ENCODE peak calls at places on chromosomes 16 and 17, in five cellular contexts. S, L, E, W and O are unnamed samples.

GRCh38 chr17:73311428-73311780 is 397 bp downstream of the CDC42EP4 start:
- DNase-seq in S (no peak), L (no peak), E (no peak), W (peak), O (no peak)

GRCh38 chr17:80466188-80466705 is 10.2 kb downstream of the NPTX1 start:
- DNase-seq in S (no peak), L (no peak), E (no peak), W (no peak), O (no peak)

GRCh38 chr16:58332997-58333700 is 38.3 kb upstream of the PRSS54 start:
- DNase-seq in S (no peak), L (no peak), E (no peak), W (no peak), O (no peak)

GRCh38 chr16:78227855-78228254 is 128.4 kb downstream of the WWOX start:
- DNase-seq in S (no peak), L (no peak), E (peak), W (no peak), O (no peak)

GRCh38 chr17:7173687-7174602 is 5.2 kb downstream of the ASGR1 start:
- DNase-seq in S (no peak), L (peak), E (no peak), W (peak), O (no peak)

GRCh38 chr16:83520596-83520995 is 287.2 kb upstream of the HSBP1 start:
- DNase-seq in S (no peak), L (no peak), E (no peak), W (no peak), O (no peak)

GRCh38 chr16:20614201-20615141 is 38.3 kb upstream of the ACSM2B start:
- DNase-seq in S (no peak), L (no peak), E (no peak), W (no peak), O (no peak)

GRCh38 chr16:83300326-83300725 is 507.5 kb upstream of the HSBP1 start:
- DNase-seq in S (no peak), L (no peak), E (no peak), W (no peak), O (no peak)

GRCh38 chr16:72902276-72902675 is 145.7 kb downstream of the ZFHX3 start:
- DNase-seq in S (no peak), L (no peak), E (no peak), W (no peak), O (no peak)

GRCh38 chr17:72984145-72984924 is 108.2 kb downstream of the SLC39A11 start:
- DNase-seq in S (no peak), L (no peak), E (no peak), W (no peak), O (peak)

GRCh38 chr17:61410555-61411089 is 11.0 kb downstream of the TBX2 start:
- DNase-seq in S (peak), L (peak), E (no peak), W (peak), O (peak)

GRCh38 chr16:23354246-23354645 is 52.1 kb downstream of the SCNN1B start:
- DNase-seq in S (no peak), L (no peak), E (no peak), W (no peak), O (no peak)
- H3K4me3 ChIP-seq in S (no peak), L (no peak), E (no peak), W (no peak), O (no peak)

DNA sequence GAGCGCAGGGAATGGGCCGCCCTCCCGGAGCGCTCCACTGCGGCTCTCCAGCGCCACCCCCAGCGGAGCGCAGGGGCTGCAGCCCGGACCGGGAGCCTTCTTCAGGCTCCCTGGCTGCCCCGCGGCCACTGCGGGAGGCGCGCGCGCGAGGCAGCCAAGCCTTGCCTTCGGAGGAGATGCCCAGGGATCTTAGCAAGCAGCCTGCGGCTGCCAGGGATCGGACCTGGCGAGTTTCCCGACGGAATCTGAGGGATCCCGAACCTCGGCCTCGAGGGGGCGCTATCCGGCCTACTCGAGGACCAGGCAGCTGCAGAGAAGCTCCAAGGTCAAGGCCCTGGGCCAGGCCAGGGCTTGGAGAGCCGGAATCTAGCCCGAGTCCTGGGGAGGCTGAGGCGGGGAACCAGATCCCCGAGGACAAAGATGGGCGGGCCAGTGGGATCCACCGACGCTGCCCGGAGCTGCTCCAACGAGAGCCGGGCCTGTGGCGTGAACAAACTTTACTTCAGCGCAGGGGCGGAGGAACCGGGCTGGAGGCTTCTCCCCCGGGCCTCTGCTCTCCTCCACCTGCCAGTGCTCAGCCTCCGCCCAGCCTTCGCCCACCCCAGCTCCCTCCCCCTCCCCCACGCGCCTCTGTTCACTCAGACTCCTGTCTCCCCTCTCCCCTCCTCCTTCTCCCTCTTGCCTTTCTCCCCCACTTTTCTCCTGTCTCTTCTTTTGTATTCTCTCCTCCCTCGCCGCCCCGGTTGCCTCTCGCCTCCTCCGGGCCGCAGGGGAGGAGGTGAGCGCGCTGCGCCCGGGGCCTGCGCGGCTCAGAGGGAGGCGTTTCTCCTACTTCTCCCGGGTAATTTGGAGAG is at the start of gene IRX6:
- DNase-seq in S (no peak), L (no peak), E (no peak), W (peak), O (no peak)
- TF ChIP-seq CTCF in S (peak), L (no peak), E (peak), W (peak), O (no peak)

DNA sequence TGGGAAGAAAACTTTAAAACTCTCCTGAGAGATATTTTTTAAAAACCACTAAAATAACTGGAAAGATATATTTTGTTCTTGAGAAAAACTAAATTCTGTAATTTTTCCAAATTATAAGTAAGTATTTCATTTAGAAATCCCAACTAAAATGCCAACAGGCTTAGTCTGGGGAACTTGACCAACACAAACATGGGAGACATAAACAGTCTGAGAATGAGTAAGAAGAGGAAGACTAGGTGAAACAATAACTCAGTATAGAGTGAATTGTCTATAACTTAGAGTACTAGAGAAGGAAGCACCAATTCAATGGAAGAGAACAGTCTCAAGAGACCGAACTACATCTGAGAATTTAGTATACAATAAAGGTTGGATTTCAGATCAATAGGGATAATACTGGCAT is 2.9 kb downstream of the CMTM1 start:
- DNase-seq in S (no peak), L (no peak), E (no peak), W (no peak), O (peak)
- H3K4me3 ChIP-seq in S (no peak), L (no peak), E (no peak), W (no peak), O (no peak)

GRCh38 chr17:76397184-76397583 is 12.8 kb downstream of the SPHK1 start:
- DNase-seq in S (no peak), L (no peak), E (no peak), W (no peak), O (no peak)
- TF ChIP-seq CTCF in S (no peak), L (no peak), E (no peak), W (no peak), O (no peak)

GRCh38 chr16:84663433-84664101 is 15.3 kb downstream of the KLHL36 start:
- DNase-seq in S (peak), L (no peak), E (no peak), W (no peak), O (no peak)

GRCh38 chr16:84662471-84662870 is 14.2 kb downstream of the KLHL36 start:
- DNase-seq in S (no peak), L (no peak), E (no peak), W (no peak), O (no peak)

GRCh38 chr16:84659656-84660300 is 11.5 kb downstream of the KLHL36 start:
- DNase-seq in S (no peak), L (no peak), E (no peak), W (no peak), O (no peak)

GRCh38 chr16:84660973-84661372 is 12.7 kb downstream of the KLHL36 start:
- DNase-seq in S (no peak), L (no peak), E (no peak), W (no peak), O (peak)

DNA sequence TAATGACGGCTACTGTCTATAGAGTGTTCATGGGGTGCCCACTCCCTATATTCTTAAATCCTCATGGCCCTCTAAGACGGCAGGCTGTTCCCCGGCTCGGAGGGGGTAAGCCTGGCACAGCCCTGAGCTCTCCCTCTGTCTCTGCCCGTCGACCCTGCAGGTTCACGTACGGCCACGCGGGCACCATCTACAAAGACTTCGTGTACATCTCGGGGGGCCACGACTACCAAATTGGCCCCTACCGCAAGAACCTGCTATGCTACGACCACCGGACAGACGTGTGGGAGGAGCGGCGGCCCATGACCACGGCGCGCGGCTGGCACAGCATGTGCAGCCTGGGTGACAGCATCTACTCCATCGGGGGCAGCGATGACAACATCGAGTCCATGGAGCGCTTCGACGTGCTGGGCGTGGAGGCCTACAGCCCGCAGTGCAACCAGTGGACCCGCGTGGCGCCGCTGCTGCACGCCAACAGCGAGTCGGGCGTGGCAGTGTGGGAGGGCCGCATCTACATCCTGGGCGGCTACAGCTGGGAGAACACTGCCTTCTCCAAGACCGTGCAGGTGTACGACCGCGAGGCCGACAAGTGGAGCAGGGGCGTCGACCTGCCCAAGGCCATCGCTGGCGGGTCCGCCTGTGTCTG is 13.2 kb downstream of the KLHL36 start:
- DNase-seq in S (no peak), L (no peak), E (no peak), W (no peak), O (no peak)
- H3K4me3 ChIP-seq in S (no peak), L (no peak), E (no peak), W (no peak), O (no peak)

DNA sequence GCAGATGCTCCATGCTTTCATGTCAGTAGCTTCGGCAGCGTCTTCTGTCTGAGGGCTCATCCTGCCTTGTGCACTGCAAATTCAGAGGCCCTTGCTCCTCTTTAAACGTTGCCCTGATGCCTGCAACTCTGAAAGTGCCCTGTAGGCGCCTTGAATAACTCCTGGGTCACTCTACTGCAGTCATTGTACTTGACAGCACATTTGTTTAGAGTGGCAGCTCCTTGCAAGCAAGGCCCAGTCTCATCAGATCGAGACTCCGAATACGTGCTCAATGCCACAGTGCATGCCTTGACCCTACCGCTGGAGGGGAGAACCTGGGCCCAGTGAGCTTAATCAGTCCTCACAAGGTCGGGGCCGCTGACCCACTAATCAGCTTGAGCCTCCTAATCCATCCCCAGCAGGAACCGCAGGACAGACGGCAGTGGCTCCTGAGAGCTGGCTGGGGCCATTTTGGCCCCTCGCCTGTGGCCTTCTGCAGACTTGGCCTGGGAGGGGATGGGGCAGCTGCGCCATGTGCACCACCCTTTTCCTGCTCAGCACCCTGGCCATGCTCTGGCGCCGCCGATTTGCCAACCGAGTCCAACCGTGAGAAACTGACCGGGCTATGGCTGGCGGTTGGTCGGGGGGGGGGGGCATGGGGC is at the start of gene PRCD:
- DNase-seq in S (no peak), L (no peak), E (no peak), W (peak), O (no peak)
- TF ChIP-seq CTCF in S (peak), L (no peak), E (no peak), W (no peak), O (no peak)

DNA sequence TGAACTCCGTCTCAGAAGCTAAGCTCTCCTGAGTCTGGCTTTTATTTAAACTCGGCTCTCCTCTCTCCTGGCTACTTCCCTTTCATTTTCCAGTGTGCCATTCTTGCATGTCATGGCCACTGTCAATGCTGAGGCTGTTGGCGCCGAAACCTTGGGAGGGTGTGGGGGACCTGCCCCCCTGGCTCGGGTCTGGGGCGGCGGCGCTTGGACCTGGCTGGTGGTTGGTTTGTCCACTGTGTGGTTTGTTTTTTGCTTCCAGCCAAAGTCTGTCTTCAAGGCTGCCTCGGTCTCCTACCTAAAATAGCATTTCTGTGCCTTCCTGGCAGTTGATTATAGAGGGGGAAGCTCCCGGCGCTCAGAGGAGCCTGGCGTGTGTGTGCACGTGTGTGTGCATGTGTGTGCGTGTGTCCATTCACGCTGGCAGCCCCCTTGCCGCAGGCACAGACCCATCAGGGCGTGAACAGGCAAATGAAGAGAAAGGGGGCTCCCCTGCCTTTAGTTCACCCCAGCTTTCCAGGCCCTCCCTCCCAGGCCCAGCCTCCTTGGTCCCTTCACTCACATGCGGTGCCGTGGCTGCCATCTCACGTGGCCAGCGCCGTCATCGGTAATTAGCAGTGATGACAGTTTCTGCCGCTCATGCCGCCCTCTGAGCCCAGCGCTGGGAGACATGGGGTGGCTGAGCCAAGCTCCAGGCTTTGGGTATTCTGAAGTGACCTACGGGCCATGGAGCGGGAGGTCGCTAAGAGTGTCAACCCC is 179.9 kb downstream of the SEC14L1 start:
- DNase-seq in S (peak), L (peak), E (no peak), W (no peak), O (peak)
- H3K4me3 ChIP-seq in S (peak), L (peak), E (no peak), W (peak), O (peak)

DNA sequence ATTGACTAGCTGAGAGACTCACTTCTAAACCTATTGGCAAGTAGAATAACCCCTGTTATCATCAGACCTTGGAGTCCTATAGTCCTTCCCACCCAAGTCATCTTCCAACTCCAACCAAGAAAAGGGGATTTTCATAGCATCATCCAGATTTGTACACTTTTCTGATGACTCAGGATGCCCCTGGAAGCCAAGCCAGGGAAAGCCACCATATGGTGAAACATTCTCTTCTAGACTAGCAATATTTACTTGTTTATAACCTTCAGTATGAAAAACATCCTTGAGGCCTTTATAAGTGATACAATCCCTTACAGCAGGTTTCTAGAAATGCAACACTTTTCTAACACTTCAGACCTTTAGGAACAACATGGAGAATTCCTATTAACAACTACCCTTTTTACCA is 618.9 kb upstream of the CDH11 start:
- DNase-seq in S (no peak), L (no peak), E (no peak), W (no peak), O (peak)
- TF ChIP-seq CTCF in S (no peak), L (no peak), E (no peak), W (no peak), O (no peak)

GRCh38 chr17:81479175-81479574 is 33.4 kb downstream of the ACTG1 start:
- DNase-seq in S (no peak), L (no peak), E (no peak), W (no peak), O (no peak)
- H3K4me3 ChIP-seq in S (no peak), L (no peak), E (no peak), W (no peak), O (no peak)

GRCh38 chr16:26642047-26642664 is 424.6 kb upstream of the C16orf82 start:
- DNase-seq in S (no peak), L (no peak), E (no peak), W (no peak), O (no peak)
- TF ChIP-seq CTCF in S (no peak), L (no peak), E (no peak), W (no peak), O (no peak)